ENCODE peak calls at places on chromosomes 7 and 10, in four cellular contexts. One of them, this sample, is unnamed.

GRCh38 chr10:47346572-47347302 is 1.4 kb upstream of the RBP3 start:
- DNase-seq in thoracic aorta: no peak
- DNase-seq in coronary artery: no peak
- DNase-seq in OCI-LY7: no peak
- DNase-seq in this sample: peak; percentile 16

GRCh38 chr10:1173091-1173490 is 116.9 kb downstream of the WDR37 start:
- DNase-seq in thoracic aorta: no peak
- DNase-seq in coronary artery: no peak
- DNase-seq in OCI-LY7: no peak
- DNase-seq in this sample: no peak

GRCh38 chr10:78700816-78701520 is 367.8 kb upstream of the ZMIZ1 start:
- DNase-seq in thoracic aorta: no peak
- DNase-seq in coronary artery: peak; percentile 62
- DNase-seq in OCI-LY7: no peak
- DNase-seq in this sample: no peak

GRCh38 chr7:116588641-116589594 is 64.1 kb downstream of the CAV1 start:
- DNase-seq in thoracic aorta: no peak
- DNase-seq in coronary artery: no peak
- DNase-seq in OCI-LY7: peak; percentile 57
- DNase-seq in this sample: peak; percentile 59

GRCh38 chr7:90473819-90474218 is 4.4 kb downstream of the PTTG1IP2 start:
- DNase-seq in thoracic aorta: no peak
- DNase-seq in coronary artery: no peak
- DNase-seq in OCI-LY7: no peak
- DNase-seq in this sample: peak; percentile 86

GRCh38 chr7:130891254-130892094 is 157.5 kb upstream of the KLF14 start:
- DNase-seq in thoracic aorta: peak; percentile 58
- DNase-seq in coronary artery: peak; percentile 90
- DNase-seq in OCI-LY7: no peak
- DNase-seq in this sample: peak; percentile 90

GRCh38 chr7:27154901-27155815 is 1.3 kb downstream of the HOXA7 start:
- DNase-seq in thoracic aorta: no peak
- DNase-seq in coronary artery: no peak
- DNase-seq in OCI-LY7: peak; percentile 33
- DNase-seq in this sample: peak; percentile 68

GRCh38 chr10:3750884-3751283 is 34.1 kb downstream of the KLF6 start:
- DNase-seq in thoracic aorta: no peak
- DNase-seq in coronary artery: no peak
- DNase-seq in OCI-LY7: no peak
- DNase-seq in this sample: no peak

GRCh38 chr7:33486626-33487025 is 357.3 kb downstream of the BBS9 start:
- DNase-seq in thoracic aorta: no peak
- DNase-seq in coronary artery: no peak
- DNase-seq in OCI-LY7: no peak
- DNase-seq in this sample: no peak

GRCh38 chr7:8500286-8500685 is 66.9 kb downstream of the NXPH1 start:
- DNase-seq in thoracic aorta: no peak
- DNase-seq in coronary artery: no peak
- DNase-seq in OCI-LY7: no peak
- DNase-seq in this sample: no peak

GRCh38 chr10:100978121-100978895 is 9.0 kb downstream of the MRPL43 start:
- DNase-seq in thoracic aorta: no peak
- DNase-seq in coronary artery: peak; percentile 59
- DNase-seq in OCI-LY7: no peak
- DNase-seq in this sample: no peak

GRCh38 chr7:1892011-1892965 is 222.2 kb downstream of the ELFN1 start:
- DNase-seq in thoracic aorta: no peak
- DNase-seq in coronary artery: no peak
- DNase-seq in OCI-LY7: no peak
- DNase-seq in this sample: peak; percentile 51

GRCh38 chr10:126478600-126478999 is 90.3 kb upstream of the ADAM12 start:
- DNase-seq in thoracic aorta: no peak
- DNase-seq in coronary artery: no peak
- DNase-seq in OCI-LY7: no peak
- DNase-seq in this sample: no peak

GRCh38 chr7:73431041-73431835 is 2.3 kb upstream of the FZD9 start:
- DNase-seq in thoracic aorta: no peak
- DNase-seq in coronary artery: no peak
- DNase-seq in OCI-LY7: no peak
- DNase-seq in this sample: no peak

GRCh38 chr7:73429218-73429617 is 4.4 kb upstream of the FZD9 start:
- DNase-seq in thoracic aorta: no peak
- DNase-seq in coronary artery: no peak
- DNase-seq in OCI-LY7: no peak
- DNase-seq in this sample: no peak

GRCh38 chr7:73427902-73428696 is 5.5 kb upstream of the FZD9 start:
- DNase-seq in thoracic aorta: no peak
- DNase-seq in coronary artery: no peak
- DNase-seq in OCI-LY7: no peak
- DNase-seq in this sample: no peak

GRCh38 chr7:73428697-73429005 is 4.9 kb upstream of the FZD9 start:
- DNase-seq in thoracic aorta: no peak
- DNase-seq in coronary artery: no peak
- DNase-seq in OCI-LY7: no peak
- DNase-seq in this sample: no peak

DNA sequence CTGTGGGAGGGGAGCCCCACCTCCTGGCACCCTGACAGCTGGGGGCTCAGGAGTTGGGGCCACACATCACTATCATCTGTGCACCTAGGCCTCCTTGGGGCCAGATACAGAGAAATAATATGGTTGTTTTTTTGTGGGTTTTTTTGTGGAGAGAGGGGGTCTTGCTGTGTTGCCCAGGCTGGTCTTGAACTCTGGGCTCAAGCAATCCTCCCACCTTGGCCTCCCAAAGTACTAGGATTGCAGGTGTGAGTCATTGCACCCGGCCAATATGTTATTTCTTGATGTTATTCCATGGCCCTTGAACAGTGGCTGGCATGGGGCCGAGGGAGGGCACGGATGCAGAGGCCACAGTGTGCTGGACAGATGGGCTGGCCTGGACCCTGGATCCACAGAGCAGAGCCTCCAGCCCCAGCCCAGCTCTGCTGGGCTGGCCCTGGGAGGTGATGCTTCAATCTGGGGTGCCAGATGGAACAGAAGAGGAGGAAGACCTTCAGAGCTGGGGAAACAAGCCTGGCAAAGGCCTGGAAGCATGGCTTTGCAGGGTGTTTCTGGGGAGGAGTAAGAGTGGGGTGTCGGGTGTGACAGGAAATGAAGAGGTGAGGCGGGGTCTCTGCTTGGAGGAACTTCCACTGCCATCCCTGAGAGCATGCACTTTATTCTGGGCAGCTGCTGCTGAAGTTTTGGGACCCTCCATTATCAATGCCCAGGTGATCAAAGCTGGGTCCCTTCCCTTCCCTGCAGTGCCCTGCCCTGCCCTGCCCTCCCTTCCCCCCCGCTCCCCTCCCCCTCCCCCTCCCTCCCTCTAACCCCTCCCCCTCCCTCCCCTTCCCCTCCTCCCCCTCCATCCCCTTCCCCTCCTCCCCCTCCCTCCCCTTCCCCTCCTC is 3.7 kb upstream of the FZD9 start:
- DNase-seq in thoracic aorta: no peak
- DNase-seq in coronary artery: no peak
- DNase-seq in OCI-LY7: no peak
- DNase-seq in this sample: no peak
- H3K4me3 ChIP-seq in thoracic aorta: no peak overlapping the region
- H3K4me3 ChIP-seq in coronary artery: no peak overlapping the region
- H3K4me3 ChIP-seq in OCI-LY7: no peak overlapping the region
- H3K4me3 ChIP-seq in this sample: no peak overlapping the region

GRCh38 chr7:106521115-106521514 is 139.8 kb downstream of the CCDC71L start:
- DNase-seq in thoracic aorta: no peak
- DNase-seq in coronary artery: no peak
- DNase-seq in OCI-LY7: no peak
- DNase-seq in this sample: peak; percentile 23
- TF ChIP-seq CTCF in thoracic aorta: no peak
- TF ChIP-seq CTCF in coronary artery: no peak
- TF ChIP-seq CTCF in OCI-LY7: peak; percentile 33
- TF ChIP-seq CTCF in this sample: peak; percentile 20

GRCh38 chr7:157019718-157020451 is 9.4 kb upstream of the MNX1 start:
- DNase-seq in thoracic aorta: no peak
- DNase-seq in coronary artery: no peak
- DNase-seq in OCI-LY7: no peak
- DNase-seq in this sample: no peak

GRCh38 chr7:157021071-157021891 is 10.8 kb upstream of the MNX1 start:
- DNase-seq in thoracic aorta: no peak
- DNase-seq in coronary artery: no peak
- DNase-seq in OCI-LY7: no peak
- DNase-seq in this sample: no peak

GRCh38 chr7:157018997-157019591 is 8.6 kb upstream of the MNX1 start:
- DNase-seq in thoracic aorta: no peak
- DNase-seq in coronary artery: no peak
- DNase-seq in OCI-LY7: no peak
- DNase-seq in this sample: peak; percentile 56

GRCh38 chr7:157021893-157022680 is 11.6 kb upstream of the MNX1 start:
- DNase-seq in thoracic aorta: no peak
- DNase-seq in coronary artery: no peak
- DNase-seq in OCI-LY7: no peak
- DNase-seq in this sample: no peak

DNA sequence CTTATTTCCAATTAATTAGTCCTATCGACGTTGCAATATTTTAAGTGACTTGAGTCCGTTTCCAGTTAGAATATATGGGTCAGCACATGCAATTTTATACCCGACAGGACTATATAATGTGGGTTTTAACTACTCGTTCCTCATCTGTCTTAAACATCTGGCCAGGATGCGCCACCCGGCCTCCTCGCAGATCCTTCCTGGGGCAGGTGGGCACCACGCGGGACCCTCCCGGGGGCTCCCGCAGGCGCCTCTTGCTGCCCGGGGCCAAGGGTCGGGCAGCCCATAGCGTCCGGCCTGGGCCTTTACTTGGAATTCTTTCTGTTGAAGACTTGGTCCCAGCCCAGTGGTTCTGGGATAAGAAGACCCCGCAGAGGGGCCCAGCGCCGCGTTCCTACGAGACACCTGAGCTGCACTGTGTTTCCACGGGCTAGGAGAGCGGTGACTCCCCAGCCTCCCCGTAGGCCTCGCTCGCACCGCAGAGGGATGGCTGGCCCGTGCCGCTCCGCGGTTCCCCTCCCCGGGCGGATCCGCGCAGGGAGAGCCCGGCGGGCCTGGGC is 10.1 kb upstream of the MNX1 start:
- DNase-seq in thoracic aorta: no peak
- DNase-seq in coronary artery: no peak
- DNase-seq in OCI-LY7: no peak
- DNase-seq in this sample: no peak
- H3K4me3 ChIP-seq in thoracic aorta: peak overlapping the region; percentile 45
- H3K4me3 ChIP-seq in coronary artery: peak overlapping the region; percentile 56
- H3K4me3 ChIP-seq in OCI-LY7: no peak overlapping the region
- H3K4me3 ChIP-seq in this sample: no peak overlapping the region

GRCh38 chr10:130179640-130180039 is 43.4 kb downstream of the GLRX3 start:
- DNase-seq in thoracic aorta: no peak
- DNase-seq in coronary artery: no peak
- DNase-seq in OCI-LY7: peak; percentile 61
- DNase-seq in this sample: peak; percentile 53
- TF ChIP-seq CTCF in thoracic aorta: no peak
- TF ChIP-seq CTCF in coronary artery: no peak
- TF ChIP-seq CTCF in OCI-LY7: peak; percentile 75
- TF ChIP-seq CTCF in this sample: peak; percentile 54

GRCh38 chr7:148727501-148728278 is 29.0 kb downstream of the CUL1 start:
- DNase-seq in thoracic aorta: no peak
- DNase-seq in coronary artery: no peak
- DNase-seq in OCI-LY7: peak; percentile 18
- DNase-seq in this sample: peak; percentile 82
- H3K4me3 ChIP-seq in thoracic aorta: no peak overlapping the region
- H3K4me3 ChIP-seq in coronary artery: no peak overlapping the region
- H3K4me3 ChIP-seq in OCI-LY7: no peak overlapping the region
- H3K4me3 ChIP-seq in this sample: no peak overlapping the region

GRCh38 chr7:73669316-73669715 is 1.7 kb downstream of the VPS37D start:
- DNase-seq in thoracic aorta: no peak
- DNase-seq in coronary artery: no peak
- DNase-seq in OCI-LY7: no peak
- DNase-seq in this sample: no peak

GRCh38 chr7:73669858-73670385 is 2.3 kb downstream of the VPS37D start:
- DNase-seq in thoracic aorta: no peak
- DNase-seq in coronary artery: no peak
- DNase-seq in OCI-LY7: no peak
- DNase-seq in this sample: no peak

GRCh38 chr7:73671317-73671651 is 3.7 kb downstream of the VPS37D start:
- DNase-seq in thoracic aorta: no peak
- DNase-seq in coronary artery: no peak
- DNase-seq in OCI-LY7: no peak
- DNase-seq in this sample: no peak

GRCh38 chr7:73668103-73668937 is 689 bp downstream of the VPS37D start:
- DNase-seq in thoracic aorta: no peak
- DNase-seq in coronary artery: no peak
- DNase-seq in OCI-LY7: peak; percentile 33
- DNase-seq in this sample: no peak

GRCh38 chr7:73667344-73668102 is at the start of gene VPS37D:
- DNase-seq in thoracic aorta: peak; percentile 57
- DNase-seq in coronary artery: peak; percentile 87
- DNase-seq in OCI-LY7: peak; percentile 91
- DNase-seq in this sample: peak; percentile 93
- TF ChIP-seq CTCF in thoracic aorta: peak; percentile 79
- TF ChIP-seq CTCF in coronary artery: peak; percentile 80
- TF ChIP-seq CTCF in OCI-LY7: peak; percentile 75
- TF ChIP-seq CTCF in this sample: peak; percentile 44

GRCh38 chr7:150324366-150324961 is 1.1 kb upstream of the ACTR3C start:
- DNase-seq in thoracic aorta: no peak
- DNase-seq in coronary artery: peak; percentile 56
- DNase-seq in OCI-LY7: no peak
- DNase-seq in this sample: peak; percentile 58
- H3K4me3 ChIP-seq in thoracic aorta: no peak overlapping the region
- H3K4me3 ChIP-seq in coronary artery: no peak overlapping the region
- H3K4me3 ChIP-seq in OCI-LY7: no peak overlapping the region
- H3K4me3 ChIP-seq in this sample: peak overlapping the region; percentile 72

GRCh38 chr7:3937146-3937545 is 636.1 kb downstream of the SDK1 start:
- DNase-seq in thoracic aorta: no peak
- DNase-seq in coronary artery: no peak
- DNase-seq in OCI-LY7: no peak
- DNase-seq in this sample: no peak

GRCh38 chr7:3943265-3943664 is 642.2 kb downstream of the SDK1 start:
- DNase-seq in thoracic aorta: no peak
- DNase-seq in coronary artery: no peak
- DNase-seq in OCI-LY7: no peak
- DNase-seq in this sample: peak; percentile 14

GRCh38 chr7:3943779-3944520 is 642.9 kb downstream of the SDK1 start:
- DNase-seq in thoracic aorta: no peak
- DNase-seq in coronary artery: no peak
- DNase-seq in OCI-LY7: no peak
- DNase-seq in this sample: peak; percentile 33

GRCh38 chr7:3937564-3937963 is 636.5 kb downstream of the SDK1 start:
- DNase-seq in thoracic aorta: no peak
- DNase-seq in coronary artery: no peak
- DNase-seq in OCI-LY7: no peak
- DNase-seq in this sample: no peak

GRCh38 chr7:3942778-3943177 is 641.7 kb downstream of the SDK1 start:
- DNase-seq in thoracic aorta: no peak
- DNase-seq in coronary artery: no peak
- DNase-seq in OCI-LY7: no peak
- DNase-seq in this sample: no peak
- TF ChIP-seq CTCF in thoracic aorta: no peak
- TF ChIP-seq CTCF in coronary artery: no peak
- TF ChIP-seq CTCF in OCI-LY7: no peak
- TF ChIP-seq CTCF in this sample: no peak

This sample was measured in epithelial cell of esophagus.